ENCODE peak calls at places on chromosomes 13 and 19, in ten cellular contexts. V is lower lobe of right lung, K is left lung, Y is HepG2, F is upper lobe of left lung, Z is HCT116, C is IMR-90, Q is mucosa of descending colon, A is natural killer cell, B is body of pancreas. W is an unnamed sample.

GRCh38 chr19:42375415-42376176 is 14.5 kb downstream of the CNFN start:
- ATAC-seq in Q (no peak), B (no peak), K (no peak), Z (no peak), F (no peak), C (no peak), Y (no peak), V (no peak), A (no peak), W (no peak)

GRCh38 chr13:103516009-103516795 is 450.0 kb upstream of the SLC10A2 start:
- ATAC-seq in A (no peak), C (no peak), Q (no peak), F (no peak), V (no peak), K (no peak), B (no peak), Y (no peak), Z (no peak), W (no peak)

GRCh38 chr19:5703819-5704818 is 14.0 kb downstream of the RPL36 start:
- ATAC-seq in A (no peak), Y (no peak), V (no peak), C (no peak), K (no peak), B (no peak), Q (no peak), F (no peak), Z (no peak), W (no peak)

GRCh38 chr19:31335716-31336115 is 13.5 kb downstream of the TSHZ3 start:
- ATAC-seq in F (no peak), Y (no peak), C (no peak), Z (no peak), Q (no peak), K (no peak), A (no peak), V (no peak), B (no peak), W (no peak)

GRCh38 chr19:48724796-48725753 is 5.5 kb upstream of the MAMSTR start:
- ATAC-seq in B (no peak), Q (peak; percentile 24), A (peak; percentile 51), V (peak; percentile 11), C (peak; percentile 28), Y (no peak), K (peak; percentile 10), Z (peak; percentile 48), F (no peak), W (peak; percentile 11)

GRCh38 chr13:25529425-25529824 is 157.7 kb downstream of the ATP8A2 start:
- ATAC-seq in F (no peak), Y (no peak), C (no peak), A (no peak), Q (no peak), K (no peak), V (no peak), B (no peak), Z (no peak), W (no peak)

GRCh38 chr19:7734220-7735203 is 2.6 kb upstream of the CLEC4G start:
- ATAC-seq in C (no peak), A (no peak), F (peak; percentile 31), B (no peak), Q (peak; percentile 21), K (peak; percentile 82), V (peak; percentile 70), Z (no peak), Y (no peak), W (no peak)

GRCh38 chr13:99297330-99297729 is 9.9 kb downstream of the GPR183 start:
- ATAC-seq in C (peak; percentile 24), V (no peak), Z (no peak), B (no peak), A (no peak), Q (no peak), F (no peak), Y (no peak), K (no peak), W (no peak)

GRCh38 chr13:33289966-33290365 is 4.4 kb upstream of the STARD13 start:
- ATAC-seq in Q (no peak), Y (no peak), C (peak; percentile 56), Z (no peak), F (no peak), B (no peak), V (no peak), A (no peak), K (peak; percentile 6), W (no peak)

GRCh38 chr13:39656325-39656677 is 839 bp downstream of the COG6 start:
- ATAC-seq in K (peak; percentile 8), C (peak; percentile 2), B (peak; percentile 19), A (no peak), Z (no peak), F (no peak), Q (peak; percentile 11), Y (peak; percentile 41), V (no peak), W (no peak)

GRCh38 chr19:49064029-49064629 is 489 bp downstream of the NTF4 start:
- ATAC-seq in B (no peak), C (no peak), Q (peak; percentile 23), K (peak; percentile 88), A (no peak), V (peak; percentile 85), Y (peak; percentile 17), Z (peak; percentile 49), F (peak; percentile 75), W (no peak)

GRCh38 chr13:110714798-110715394 is 1.4 kb downstream of the ING1 start:
- ATAC-seq in Y (peak; percentile 3), Z (no peak), C (no peak), Q (peak; percentile 3), A (no peak), K (peak; percentile 14), F (peak; percentile 4), B (no peak), V (peak; percentile 0), W (no peak)

GRCh38 chr19:14473073-14473790 is 1.9 kb downstream of the PTGER1 start:
- ATAC-seq in C (no peak), F (no peak), Z (no peak), V (no peak), B (peak; percentile 18), K (no peak), Y (no peak), A (no peak), Q (peak; percentile 1), W (no peak)
- TF ChIP-seq CTCF in C (no peak), F (no peak), Z (no peak), V (no peak), B (no peak), K (no peak), Y (no peak), A (no peak), Q (no peak), W (no peak)

DNA sequence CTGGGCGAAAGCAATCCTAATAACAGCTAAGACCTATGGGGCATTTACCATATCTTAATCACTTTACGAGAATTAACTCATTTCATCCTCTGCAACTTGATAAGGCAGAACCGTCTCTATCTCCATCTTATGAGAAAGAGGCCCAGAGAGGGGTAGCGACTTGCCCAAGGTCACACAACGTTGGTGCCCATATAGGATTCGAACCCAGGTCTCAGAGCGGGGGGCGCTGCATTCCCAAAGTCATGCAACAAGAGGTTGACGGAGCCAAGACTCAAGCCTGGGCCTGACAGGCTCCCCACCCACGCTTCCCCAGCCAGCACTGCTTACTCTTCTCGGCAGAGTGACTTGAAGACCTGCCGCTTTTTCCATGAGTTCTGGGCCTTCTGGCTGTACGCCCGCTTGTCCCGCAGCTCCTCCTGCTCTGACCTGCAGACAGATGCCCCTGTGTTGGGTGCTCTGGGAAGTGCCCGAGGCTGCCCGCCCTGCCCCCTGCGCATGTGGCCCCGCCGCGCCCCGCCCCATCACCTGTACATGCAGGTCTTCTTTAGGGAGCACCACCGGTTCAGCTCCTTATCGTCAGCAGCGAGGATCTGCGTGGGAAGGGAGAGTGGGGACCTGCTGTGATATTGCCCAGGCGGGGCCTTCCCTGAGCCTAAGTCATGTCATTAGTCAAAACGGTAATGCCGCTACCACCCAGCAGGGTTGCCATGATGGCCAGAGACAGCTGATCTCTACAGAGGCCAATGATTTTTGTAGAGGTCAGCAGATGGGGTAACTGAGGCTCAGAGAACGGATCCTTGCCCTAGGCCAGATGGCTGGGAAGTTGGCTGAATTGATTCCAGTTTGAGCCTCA is 10.8 kb downstream of the KRI1 start:
- ATAC-seq in C (no peak), B (no peak), V (no peak), Z (no peak), Q (no peak), K (no peak), F (no peak), A (no peak), Y (peak; percentile 19), W (no peak)
- TF ChIP-seq CTCF in C (no peak), B (no peak), V (no peak), Z (no peak), Q (no peak), K (no peak), F (no peak), A (no peak), Y (no peak), W (no peak)

DNA sequence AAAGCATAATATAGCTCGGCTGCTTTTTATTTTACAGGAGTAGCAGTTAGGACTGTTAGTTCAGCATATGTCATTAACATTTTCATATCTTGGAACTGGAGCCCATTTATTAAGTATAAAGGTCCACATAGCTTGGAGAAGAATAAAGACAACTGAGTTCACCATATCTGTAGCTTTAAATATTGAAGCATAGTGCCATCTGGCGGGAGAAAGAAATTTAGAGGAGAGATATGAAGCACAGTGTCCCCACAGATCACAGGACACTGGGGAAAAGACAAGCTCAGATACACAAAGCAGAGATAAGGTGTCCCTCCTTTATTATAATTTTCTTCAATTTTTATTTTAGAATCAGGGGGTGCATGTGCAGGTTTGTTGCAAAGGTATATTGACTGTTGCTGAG is 104.7 kb upstream of the FREM2 start:
- ATAC-seq in Q (peak; percentile 60), F (no peak), B (peak; percentile 77), Z (peak; percentile 44), C (peak; percentile 79), K (peak; percentile 88), A (no peak), Y (peak; percentile 92), V (peak; percentile 61), W (no peak)
- TF ChIP-seq CTCF in Q (no peak), F (no peak), B (peak; percentile 43), Z (no peak), C (peak; percentile 35), K (no peak), A (no peak), Y (peak; percentile 58), V (peak; percentile 34), W (no peak)

GRCh38 chr13:20494656-20495055 is 31.0 kb downstream of the CRYL1 start:
- ATAC-seq in F (no peak), C (no peak), Y (no peak), K (no peak), Q (no peak), Z (peak; percentile 14), A (no peak), B (no peak), V (peak; percentile 25), W (peak; percentile 18)

GRCh38 chr13:20492641-20493040 is 33.0 kb downstream of the CRYL1 start:
- ATAC-seq in Q (peak; percentile 26), V (no peak), B (no peak), C (peak; percentile 22), A (no peak), F (no peak), Y (peak; percentile 33), Z (peak; percentile 43), K (peak; percentile 9), W (no peak)

GRCh38 chr13:20492036-20492435 is 33.6 kb downstream of the CRYL1 start:
- ATAC-seq in A (no peak), K (peak; percentile 30), C (no peak), Q (no peak), V (no peak), Z (no peak), F (no peak), Y (no peak), B (no peak), W (no peak)

GRCh38 chr13:20487927-20488326 is 37.7 kb downstream of the CRYL1 start:
- ATAC-seq in K (no peak), F (no peak), V (no peak), Y (no peak), Z (no peak), B (no peak), C (no peak), Q (no peak), A (no peak), W (no peak)

GRCh38 chr13:20489185-20489820 is 36.4 kb downstream of the CRYL1 start:
- ATAC-seq in F (no peak), Z (peak; percentile 96), C (peak; percentile 88), A (peak; percentile 49), Q (no peak), Y (no peak), B (no peak), V (no peak), K (no peak), W (no peak)
- TF ChIP-seq CTCF in F (peak; percentile 28), Z (peak; percentile 86), C (peak; percentile 81), A (peak; percentile 24), Q (no peak), Y (no peak), B (peak; percentile 9), V (no peak), K (no peak), W (no peak)

W was measured in gastroesophageal sphincter.